ENCODE peak calls at places on chromosomes 6 and 20, in four cellular contexts. T, B, Z and G are unnamed samples.
A peak's percentile ranks its signal among the peaks of the same experiment; 100 is the strongest.

GRCh38 chr6:13926378-13926777 is 1.6 kb downstream of the RNF182 start:
- DNase-seq in B (no peak), Z (no peak), T (no peak), G (no peak)

GRCh38 chr6:1527098-1527497 is 82.6 kb upstream of the FOXC1 start:
- DNase-seq in B (peak; percentile 64), T (no peak), Z (peak; percentile 19), G (peak; percentile 56)

GRCh38 chr6:142014515-142014914 is 118.2 kb upstream of the GJE1 start:
- DNase-seq in Z (no peak), T (no peak), B (peak; percentile 95), G (no peak)

GRCh38 chr6:158653577-158654354 is 3.9 kb downstream of the SYTL3 start:
- DNase-seq in B (peak; percentile 64), Z (peak; percentile 67), T (no peak), G (no peak)

GRCh38 chr6:130575971-130576370 is 210.2 kb downstream of the TMEM200A start:
- DNase-seq in B (no peak), T (no peak), Z (no peak), G (no peak)

GRCh38 chr6:153537422-153537821 is 406.3 kb upstream of the RGS17 start:
- DNase-seq in T (no peak), B (peak; percentile 1), Z (no peak), G (no peak)

GRCh38 chr6:13113376-13113775 is 215.0 kb downstream of the TBC1D7 start:
- DNase-seq in Z (no peak), T (no peak), B (no peak), G (no peak)

GRCh38 chr6:138230759-138231398 is 12.6 kb upstream of the PBOV1 start:
- DNase-seq in T (no peak), Z (no peak), B (no peak), G (no peak)

GRCh38 chr6:159806021-159806458 is 6.0 kb downstream of the PNLDC1 start:
- DNase-seq in Z (no peak), B (peak; percentile 23), T (no peak), G (no peak)

GRCh38 chr6:163415176-163415619 is 680 bp downstream of the QKI start:
- DNase-seq in B (no peak), Z (no peak), T (no peak), G (no peak)

GRCh38 chr6:129133770-129134192 is 250.8 kb downstream of the LAMA2 start:
- DNase-seq in T (no peak), Z (no peak), B (peak; percentile 61), G (no peak)

GRCh38 chr20:10376271-10377075 is 57.5 kb downstream of the MKKS start:
- DNase-seq in T (no peak), B (peak; percentile 94), Z (no peak), G (no peak)

GRCh38 chr6:110656492-110656891 is 158.8 kb downstream of the CDK19 start:
- DNase-seq in Z (peak; percentile 61), T (no peak), B (no peak), G (no peak)

GRCh38 chr20:11838076-11838636 is 79.5 kb upstream of the BTBD3 start:
- DNase-seq in Z (no peak), T (no peak), B (no peak), G (no peak)

GRCh38 chr20:53829086-53829703 is 235.6 kb upstream of the ZNF217 start:
- DNase-seq in Z (peak; percentile 9), T (no peak), B (peak; percentile 97), G (peak; percentile 38)

GRCh38 chr6:163098827-163099469 is 315.6 kb upstream of the QKI start:
- DNase-seq in B (peak; percentile 15), Z (no peak), T (no peak), G (no peak)

GRCh38 chr6:150272264-150272975 is 96.4 kb upstream of the IYD start:
- DNase-seq in B (peak; percentile 52), Z (no peak), T (no peak), G (no peak)

GRCh38 chr20:54084727-54085368 is 14.5 kb upstream of the BCAS1 start:
- DNase-seq in Z (no peak), B (peak; percentile 17), T (no peak), G (no peak)

GRCh38 chr6:85482206-85483040 is 32.5 kb downstream of the NT5E start:
- DNase-seq in Z (no peak), B (peak; percentile 16), T (no peak), G (no peak)

GRCh38 chr6:24909281-24910216 is 26.2 kb downstream of the RIPOR2 start:
- DNase-seq in Z (no peak), B (no peak), T (no peak), G (no peak)

GRCh38 chr6:135667694-135668455 is 170.3 kb upstream of the AHI1 start:
- DNase-seq in B (peak; percentile 51), T (no peak), Z (no peak), G (no peak)

GRCh38 chr6:33597551-33598322 is 17.7 kb upstream of the BAK1 start:
- DNase-seq in T (no peak), Z (no peak), B (no peak), G (no peak)

GRCh38 chr6:100886078-100886477 is 4.9 kb upstream of the ASCC3 start:
- DNase-seq in T (no peak), Z (no peak), B (peak; percentile 89), G (no peak)

GRCh38 chr20:4722571-4722970 is 862 bp downstream of the PRND start:
- DNase-seq in T (no peak), B (no peak), Z (no peak), G (no peak)

GRCh38 chr6:31122803-31123706 is 2.8 kb upstream of the CDSN start:
- DNase-seq in B (peak; percentile 89), Z (peak; percentile 72), T (peak; percentile 43), G (peak; percentile 51)

GRCh38 chr20:7174554-7174953 is 407.1 kb downstream of the BMP2 start:
- DNase-seq in Z (no peak), B (no peak), T (no peak), G (no peak)

GRCh38 chr6:167733740-167734661 is 92.7 kb upstream of the AFDN start:
- DNase-seq in T (no peak), B (peak; percentile 3), Z (peak; percentile 36), G (peak; percentile 79)

GRCh38 chr6:170024940-170025339 is 265.9 kb downstream of the DLL1 start:
- DNase-seq in T (no peak), B (no peak), Z (peak; percentile 59), G (no peak)

GRCh38 chr6:54299542-54300269 is 8.5 kb upstream of the TINAG start:
- DNase-seq in Z (no peak), B (peak; percentile 53), T (no peak), G (no peak)

GRCh38 chr6:38522322-38522721 is 117.4 kb downstream of the BTBD9 start:
- DNase-seq in Z (no peak), T (no peak), B (peak; percentile 69), G (no peak)

GRCh38 chr6:3871939-3872338 is 22.8 kb downstream of the FAM50B start:
- DNase-seq in Z (no peak), B (no peak), T (no peak), G (no peak)

GRCh38 chr20:37901667-37902503 is 1.0 kb upstream of the VSTM2L start:
- DNase-seq in B (peak; percentile 72), Z (peak; percentile 27), T (no peak), G (no peak)

GRCh38 chr20:38173237-38174156 is 8.4 kb upstream of the TGM2 start:
- DNase-seq in B (peak; percentile 95), T (peak; percentile 44), Z (no peak), G (no peak)

GRCh38 chr20:25295386-25296093 is 47.7 kb downstream of the PYGB start:
- DNase-seq in B (no peak), Z (peak; percentile 48), T (no peak), G (no peak)
- TF ChIP-seq CTCF in B (no peak), Z (peak; percentile 43), T (no peak), G (no peak)

DNA sequence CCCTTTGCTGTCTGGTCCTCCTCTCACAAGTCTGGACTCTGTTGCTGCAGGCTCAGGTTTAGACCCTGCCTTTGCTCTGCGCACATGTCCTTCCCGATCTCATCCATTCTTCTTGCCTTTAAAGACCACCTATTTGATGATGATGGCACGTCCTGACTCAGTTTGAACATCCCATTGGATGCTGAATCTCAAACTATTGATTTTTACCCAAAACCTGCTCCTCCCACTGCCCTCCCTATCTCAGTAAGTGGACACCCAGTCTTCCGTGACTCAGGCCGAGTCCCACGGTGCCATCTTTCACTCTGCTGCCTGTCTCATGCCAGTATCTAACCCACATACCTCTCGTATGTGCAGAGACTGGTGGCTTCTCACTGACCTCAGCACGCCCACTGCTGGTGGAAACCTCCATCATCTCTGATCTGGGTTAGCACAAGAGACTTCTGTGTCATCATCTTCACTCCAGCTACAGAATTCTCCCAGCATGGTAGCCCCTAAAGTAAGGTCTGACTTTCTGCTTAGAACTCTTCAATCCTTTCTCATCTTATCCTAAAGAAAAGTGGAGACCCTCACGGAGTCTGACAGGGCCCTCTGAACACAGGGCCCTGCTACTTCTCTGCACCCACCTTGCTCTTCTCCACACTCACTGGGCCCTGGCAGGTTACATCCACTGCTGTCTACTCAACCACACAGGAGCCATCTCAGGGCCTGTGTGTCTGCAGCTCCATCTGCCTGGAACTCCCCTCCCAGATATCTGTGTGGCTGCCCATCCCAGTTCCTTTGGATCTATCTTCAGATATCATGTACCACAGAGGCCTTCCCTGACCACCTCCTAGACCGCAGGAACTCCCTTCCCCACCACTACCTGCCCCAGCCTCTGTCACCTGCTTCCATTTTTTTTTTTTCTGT is 387.1 kb upstream of the AGPAT4 start:
- DNase-seq in T (no peak), Z (no peak), B (no peak), G (no peak)
- TF ChIP-seq CTCF in T (no peak), Z (no peak), B (no peak), G (no peak)

GRCh38 chr6:36132221-36132895 is 2.0 kb downstream of the MAPK13 start:
- DNase-seq in Z (peak; percentile 4), B (no peak), T (no peak), G (no peak)
- TF ChIP-seq CTCF in Z (no peak), B (no peak), T (no peak), G (no peak)

GRCh38 chr6:125129354-125129753 is 24.2 kb upstream of the TPD52L1 start:
- DNase-seq in B (no peak), Z (no peak), T (no peak), G (no peak)
- TF ChIP-seq CTCF in B (no peak), Z (no peak), T (no peak), G (no peak)

DNA sequence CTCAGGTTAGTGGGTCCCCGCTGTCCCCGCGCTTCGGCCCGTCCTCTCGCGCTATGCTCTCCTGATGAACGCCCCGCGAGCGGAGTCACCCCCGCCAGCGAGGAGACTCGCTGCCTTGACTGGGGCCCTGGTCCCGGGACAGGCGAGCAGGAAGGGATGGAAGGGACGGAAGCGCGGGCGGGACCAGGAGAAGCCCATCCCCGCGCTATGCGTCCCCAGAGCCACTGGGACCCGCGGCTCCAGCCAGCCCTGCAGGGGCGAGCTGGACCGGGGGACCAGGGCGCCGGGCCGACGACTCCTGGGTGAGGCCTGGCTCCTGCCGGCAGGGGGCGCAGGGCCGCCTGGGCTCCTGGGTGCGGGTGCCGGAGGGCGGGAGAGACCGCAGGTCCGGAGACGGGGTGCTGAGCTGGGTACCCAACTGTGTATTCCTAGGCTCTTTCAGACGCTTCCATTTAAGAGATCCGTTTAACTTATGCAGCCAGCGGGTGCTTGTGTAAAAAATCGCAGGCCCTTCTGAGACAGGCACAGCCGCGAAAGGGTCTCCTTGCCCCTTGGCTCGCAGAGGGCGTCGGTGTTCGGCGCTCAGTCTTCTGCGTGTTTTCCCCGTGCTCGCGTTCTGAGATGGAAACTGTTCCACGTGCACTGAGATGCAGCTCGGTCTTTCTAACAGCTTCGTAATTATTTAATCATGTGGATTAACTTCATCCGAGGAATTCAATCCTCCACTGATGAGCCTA is 580 bp upstream of the SYCP2 start:
- DNase-seq in Z (peak; percentile 88), T (peak; percentile 57), B (peak; percentile 59), G (peak; percentile 62)
- TF ChIP-seq CTCF in Z (peak; percentile 90), T (peak; percentile 84), B (peak; percentile 86), G (peak; percentile 98)